ENCODE peak calls at places on chromosomes 6 and 20, in six cellular contexts. One of them, this sample, is unnamed.
A peak's percentile ranks its signal among the peaks of the same experiment; 100 is the strongest.

GRCh38 chr20:326645-327031 is 1.3 kb downstream of the SOX12 start:
- DNase-seq in fibroblast of mammary gland: no peak
- DNase-seq in fibroblast of the aortic adventitia: no peak
- DNase-seq in AG04450: no peak
- DNase-seq in PC-3: peak; percentile 37
- DNase-seq in Calu3: peak; percentile 33
- DNase-seq in this sample: no peak

GRCh38 chr20:51767867-51768758 is at the start of gene ATP9A:
- DNase-seq in fibroblast of mammary gland: no peak
- DNase-seq in fibroblast of the aortic adventitia: peak; percentile 27
- DNase-seq in AG04450: no peak
- DNase-seq in PC-3: peak; percentile 49
- DNase-seq in Calu3: peak; percentile 53
- DNase-seq in this sample: no peak

GRCh38 chr6:53581161-53581560 is 36.3 kb upstream of the GCLC start:
- DNase-seq in fibroblast of mammary gland: peak; percentile 90
- DNase-seq in fibroblast of the aortic adventitia: peak; percentile 57
- DNase-seq in AG04450: peak; percentile 15
- DNase-seq in PC-3: peak; percentile 14
- DNase-seq in Calu3: no peak
- DNase-seq in this sample: peak; percentile 4

GRCh38 chr20:15913661-15914060 is 659.6 kb downstream of the KIF16B start:
- DNase-seq in fibroblast of mammary gland: no peak
- DNase-seq in fibroblast of the aortic adventitia: no peak
- DNase-seq in AG04450: no peak
- DNase-seq in PC-3: peak; percentile 44
- DNase-seq in Calu3: no peak
- DNase-seq in this sample: no peak

GRCh38 chr6:63351995-63352586 is 32.3 kb upstream of the LGSN start:
- DNase-seq in fibroblast of mammary gland: peak; percentile 87
- DNase-seq in fibroblast of the aortic adventitia: peak; percentile 88
- DNase-seq in AG04450: peak; percentile 10
- DNase-seq in PC-3: peak; percentile 45
- DNase-seq in Calu3: no peak
- DNase-seq in this sample: peak; percentile 68

GRCh38 chr6:136696238-136696637 is 96.0 kb downstream of the MAP3K5 start:
- DNase-seq in fibroblast of mammary gland: peak; percentile 56
- DNase-seq in fibroblast of the aortic adventitia: no peak
- DNase-seq in AG04450: no peak
- DNase-seq in PC-3: no peak
- DNase-seq in Calu3: no peak
- DNase-seq in this sample: no peak

GRCh38 chr20:8050117-8050837 is 30.7 kb upstream of the TMX4 start:
- DNase-seq in fibroblast of mammary gland: no peak
- DNase-seq in fibroblast of the aortic adventitia: no peak
- DNase-seq in AG04450: no peak
- DNase-seq in PC-3: no peak
- DNase-seq in Calu3: no peak
- DNase-seq in this sample: no peak

GRCh38 chr6:7545509-7546369 is 4.3 kb downstream of the DSP start:
- DNase-seq in fibroblast of mammary gland: no peak
- DNase-seq in fibroblast of the aortic adventitia: no peak
- DNase-seq in AG04450: no peak
- DNase-seq in PC-3: no peak
- DNase-seq in Calu3: no peak
- DNase-seq in this sample: no peak

GRCh38 chr6:14108571-14109410 is 8.8 kb upstream of the CD83 start:
- DNase-seq in fibroblast of mammary gland: no peak
- DNase-seq in fibroblast of the aortic adventitia: no peak
- DNase-seq in AG04450: no peak
- DNase-seq in PC-3: no peak
- DNase-seq in Calu3: peak; percentile 1
- DNase-seq in this sample: no peak

GRCh38 chr20:33992145-33992922 is 1.4 kb upstream of the RALY start:
- DNase-seq in fibroblast of mammary gland: peak; percentile 41
- DNase-seq in fibroblast of the aortic adventitia: no peak
- DNase-seq in AG04450: no peak
- DNase-seq in PC-3: no peak
- DNase-seq in Calu3: no peak
- DNase-seq in this sample: peak; percentile 25

GRCh38 chr20:35663516-35663812 is 1.2 kb downstream of the CPNE1 start:
- DNase-seq in fibroblast of mammary gland: peak; percentile 43
- DNase-seq in fibroblast of the aortic adventitia: no peak
- DNase-seq in AG04450: no peak
- DNase-seq in PC-3: peak; percentile 47
- DNase-seq in Calu3: no peak
- DNase-seq in this sample: peak; percentile 3

GRCh38 chr6:47343631-47344421 is 34.1 kb upstream of the TNFRSF21 start:
- DNase-seq in fibroblast of mammary gland: no peak
- DNase-seq in fibroblast of the aortic adventitia: no peak
- DNase-seq in AG04450: no peak
- DNase-seq in PC-3: no peak
- DNase-seq in Calu3: peak; percentile 37
- DNase-seq in this sample: no peak

GRCh38 chr20:62197801-62198200 is 15.0 kb downstream of the MTG2 start:
- DNase-seq in fibroblast of mammary gland: no peak
- DNase-seq in fibroblast of the aortic adventitia: no peak
- DNase-seq in AG04450: no peak
- DNase-seq in PC-3: no peak
- DNase-seq in Calu3: no peak
- DNase-seq in this sample: no peak

GRCh38 chr6:87722831-87723726 is 21.0 kb upstream of the AKIRIN2 start:
- DNase-seq in fibroblast of mammary gland: peak; percentile 98
- DNase-seq in fibroblast of the aortic adventitia: peak; percentile 98
- DNase-seq in AG04450: peak; percentile 85
- DNase-seq in PC-3: peak; percentile 97
- DNase-seq in Calu3: peak; percentile 58
- DNase-seq in this sample: peak; percentile 97

GRCh38 chr20:51906049-51906448 is 103.7 kb upstream of the SALL4 start:
- DNase-seq in fibroblast of mammary gland: no peak
- DNase-seq in fibroblast of the aortic adventitia: no peak
- DNase-seq in AG04450: no peak
- DNase-seq in PC-3: no peak
- DNase-seq in Calu3: no peak
- DNase-seq in this sample: no peak

GRCh38 chr6:133961831-133962230 is 8.8 kb downstream of the TBPL1 start:
- DNase-seq in fibroblast of mammary gland: no peak
- DNase-seq in fibroblast of the aortic adventitia: no peak
- DNase-seq in AG04450: no peak
- DNase-seq in PC-3: no peak
- DNase-seq in Calu3: no peak
- DNase-seq in this sample: no peak

GRCh38 chr6:154166140-154166539 is 127.1 kb downstream of the OPRM1 start:
- DNase-seq in fibroblast of mammary gland: no peak
- DNase-seq in fibroblast of the aortic adventitia: no peak
- DNase-seq in AG04450: no peak
- DNase-seq in PC-3: peak; percentile 47
- DNase-seq in Calu3: no peak
- DNase-seq in this sample: no peak

GRCh38 chr20:10447028-10447427 is 11.9 kb downstream of the SLX4IP start:
- DNase-seq in fibroblast of mammary gland: peak; percentile 82
- DNase-seq in fibroblast of the aortic adventitia: peak; percentile 72
- DNase-seq in AG04450: peak; percentile 42
- DNase-seq in PC-3: peak; percentile 86
- DNase-seq in Calu3: peak; percentile 34
- DNase-seq in this sample: peak; percentile 40

GRCh38 chr20:33239979-33240736 is 4.4 kb downstream of the BPIFA1 start:
- DNase-seq in fibroblast of mammary gland: no peak
- DNase-seq in fibroblast of the aortic adventitia: no peak
- DNase-seq in AG04450: no peak
- DNase-seq in PC-3: no peak
- DNase-seq in Calu3: no peak
- DNase-seq in this sample: no peak

GRCh38 chr6:85255661-85256060 is 194.2 kb upstream of the NT5E start:
- DNase-seq in fibroblast of mammary gland: no peak
- DNase-seq in fibroblast of the aortic adventitia: no peak
- DNase-seq in AG04450: no peak
- DNase-seq in PC-3: no peak
- DNase-seq in Calu3: no peak
- DNase-seq in this sample: no peak

GRCh38 chr20:63957690-63958441 is 1.6 kb upstream of the UCKL1 start:
- DNase-seq in fibroblast of mammary gland: peak; percentile 65
- DNase-seq in fibroblast of the aortic adventitia: no peak
- DNase-seq in AG04450: no peak
- DNase-seq in PC-3: peak; percentile 50
- DNase-seq in Calu3: no peak
- DNase-seq in this sample: no peak

GRCh38 chr6:43096451-43097097 is 20.5 kb downstream of the PTK7 start:
- DNase-seq in fibroblast of mammary gland: peak; percentile 80
- DNase-seq in fibroblast of the aortic adventitia: peak; percentile 92
- DNase-seq in AG04450: no peak
- DNase-seq in PC-3: peak; percentile 94
- DNase-seq in Calu3: peak; percentile 82
- DNase-seq in this sample: peak; percentile 89

GRCh38 chr20:13995841-13996240 is 525 bp downstream of the MACROD2 start:
- DNase-seq in fibroblast of mammary gland: no peak
- DNase-seq in fibroblast of the aortic adventitia: no peak
- DNase-seq in AG04450: no peak
- DNase-seq in PC-3: peak; percentile 61
- DNase-seq in Calu3: peak; percentile 59
- DNase-seq in this sample: no peak

DNA sequence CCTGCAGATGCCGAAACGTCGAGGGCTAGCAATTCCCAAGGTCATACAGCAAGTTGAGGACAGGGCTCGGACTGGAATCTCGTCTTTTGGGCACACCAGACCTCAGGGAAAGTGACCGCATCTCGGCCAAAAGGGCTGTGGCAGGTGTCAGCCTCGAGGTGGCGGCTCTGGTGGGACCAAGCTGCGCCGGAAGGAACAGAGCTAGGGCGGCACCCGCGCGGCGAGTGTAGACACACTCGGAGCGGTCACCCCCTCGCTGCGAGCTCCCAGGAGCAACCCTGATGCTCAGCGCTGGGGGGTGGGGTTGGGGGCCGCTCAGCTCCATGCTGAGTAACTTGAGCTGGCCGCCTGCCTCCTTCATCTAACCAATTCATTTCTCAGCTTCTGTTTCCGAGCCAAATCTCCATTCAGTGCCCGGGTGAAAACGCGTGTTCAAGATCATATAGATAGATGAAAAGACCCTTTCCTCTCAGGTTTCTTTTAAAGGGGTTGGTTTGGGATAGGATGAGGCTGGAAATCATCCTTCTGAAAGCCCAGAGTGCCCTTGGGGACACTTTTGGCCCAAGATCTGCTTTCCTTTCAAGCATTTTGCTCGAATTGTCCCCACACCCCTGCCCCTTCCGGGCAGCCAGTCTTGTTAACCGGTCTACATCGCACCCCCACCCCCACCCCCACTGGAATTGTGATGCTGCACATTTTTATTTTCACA is 2.3 kb upstream of the TUBB2B start:
- DNase-seq in fibroblast of mammary gland: no peak
- DNase-seq in fibroblast of the aortic adventitia: peak; percentile 19
- DNase-seq in AG04450: no peak
- DNase-seq in PC-3: no peak
- DNase-seq in Calu3: no peak
- DNase-seq in this sample: no peak
- TF ChIP-seq CTCF in fibroblast of mammary gland: no peak
- TF ChIP-seq CTCF in fibroblast of the aortic adventitia: no peak
- TF ChIP-seq CTCF in AG04450: no peak
- TF ChIP-seq CTCF in PC-3: no peak
- TF ChIP-seq CTCF in Calu3: no peak
- TF ChIP-seq CTCF in this sample: no peak

DNA sequence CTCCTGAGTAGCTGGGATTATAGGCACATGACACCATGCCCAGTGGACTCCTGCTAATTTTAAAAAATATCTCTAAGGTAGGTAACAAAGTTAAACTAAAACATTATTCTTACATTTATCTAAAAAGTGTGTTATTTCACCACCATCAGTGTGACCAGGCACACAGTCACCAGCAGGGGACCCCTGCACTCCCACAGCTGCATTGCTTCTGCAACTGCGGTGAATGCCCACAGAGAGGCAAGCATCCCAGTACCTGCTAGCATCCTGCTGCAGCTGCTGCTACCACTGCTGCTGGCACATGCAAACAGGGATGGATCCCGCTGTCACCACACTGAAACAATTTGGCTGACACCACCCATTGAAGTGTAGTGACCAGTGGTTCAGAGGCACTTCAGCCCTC is 21.9 kb upstream of the EPB41L2 start:
- DNase-seq in fibroblast of mammary gland: no peak
- DNase-seq in fibroblast of the aortic adventitia: no peak
- DNase-seq in AG04450: no peak
- DNase-seq in PC-3: no peak
- DNase-seq in Calu3: no peak
- DNase-seq in this sample: no peak
- TF ChIP-seq CTCF in fibroblast of mammary gland: no peak
- TF ChIP-seq CTCF in fibroblast of the aortic adventitia: no peak
- TF ChIP-seq CTCF in AG04450: peak; percentile 21
- TF ChIP-seq CTCF in PC-3: no peak
- TF ChIP-seq CTCF in Calu3: peak; percentile 15
- TF ChIP-seq CTCF in this sample: peak; percentile 38

DNA sequence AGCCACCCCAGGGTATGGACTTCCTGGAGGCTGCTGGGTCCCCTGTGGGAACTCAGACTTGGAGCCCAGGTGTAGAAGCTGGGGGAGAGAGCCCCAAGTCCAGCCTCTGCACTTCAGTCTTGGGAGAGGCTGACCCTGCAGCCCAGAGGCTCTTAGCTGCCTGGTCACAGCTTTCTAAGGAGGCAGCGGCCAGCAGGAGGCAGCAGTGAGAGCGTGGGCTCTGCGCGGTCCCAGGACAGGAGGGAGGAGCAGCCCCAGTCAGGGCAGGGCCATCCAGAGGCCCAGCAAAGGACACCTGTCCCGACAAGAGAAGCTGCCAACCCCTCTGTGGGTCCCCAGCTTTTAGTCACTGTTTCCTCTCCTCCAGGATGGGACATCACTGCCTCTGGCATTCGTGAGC is 9.4 kb downstream of the TREML2 start:
- DNase-seq in fibroblast of mammary gland: peak; percentile 20
- DNase-seq in fibroblast of the aortic adventitia: peak; percentile 7
- DNase-seq in AG04450: no peak
- DNase-seq in PC-3: peak; percentile 44
- DNase-seq in Calu3: peak; percentile 72
- DNase-seq in this sample: no peak
- TF ChIP-seq CTCF in fibroblast of mammary gland: peak; percentile 46
- TF ChIP-seq CTCF in fibroblast of the aortic adventitia: peak; percentile 39
- TF ChIP-seq CTCF in AG04450: peak; percentile 21
- TF ChIP-seq CTCF in PC-3: peak; percentile 57
- TF ChIP-seq CTCF in Calu3: peak; percentile 69
- TF ChIP-seq CTCF in this sample: peak; percentile 77

DNA sequence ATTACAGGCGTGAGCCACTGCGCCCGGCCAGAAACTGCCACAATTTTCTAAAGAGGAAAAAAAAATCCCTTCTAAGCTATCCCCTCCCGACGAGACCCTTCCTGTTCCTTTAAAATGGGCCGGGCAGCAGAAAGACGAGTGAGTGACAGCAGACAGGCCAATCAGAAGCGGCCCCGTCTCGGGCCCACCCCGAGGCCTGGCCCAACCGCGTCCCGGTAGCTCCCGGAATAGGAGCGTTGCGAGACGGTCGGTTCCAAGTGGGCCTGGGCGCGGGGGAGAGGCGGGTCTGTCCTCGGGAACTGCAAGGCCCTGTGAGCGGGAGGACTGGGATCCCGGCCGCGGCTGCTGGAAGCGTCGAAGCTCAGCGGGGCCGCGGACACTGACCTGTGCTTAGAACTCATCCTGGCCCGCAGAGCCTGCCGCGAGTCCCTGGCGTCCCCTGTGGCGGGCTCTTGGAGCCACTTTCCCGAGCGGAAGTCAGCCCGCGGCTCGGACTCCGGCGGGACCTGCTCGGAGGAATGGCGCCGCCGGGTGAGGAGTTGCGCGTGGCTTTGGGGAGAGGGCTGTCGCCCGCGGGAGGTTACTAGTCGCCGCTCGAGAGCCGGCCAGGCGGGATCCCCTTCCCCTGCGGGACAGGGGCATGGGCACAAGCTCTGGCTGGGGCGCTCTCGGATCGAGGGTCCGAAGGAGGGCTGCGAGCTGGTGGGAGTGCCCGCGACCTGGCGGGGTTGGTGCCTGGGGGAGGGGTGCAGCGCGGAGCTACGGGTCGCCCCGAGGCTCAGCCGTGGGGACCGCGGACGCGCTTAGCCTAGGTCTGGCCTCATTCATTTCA is at the start of the genes MROH8 and RPN2:
- DNase-seq in fibroblast of mammary gland: peak; percentile 96
- DNase-seq in fibroblast of the aortic adventitia: peak; percentile 98
- DNase-seq in AG04450: peak; percentile 97
- DNase-seq in PC-3: peak; percentile 96
- DNase-seq in Calu3: peak; percentile 100
- DNase-seq in this sample: peak; percentile 98
- TF ChIP-seq CTCF in fibroblast of mammary gland: no peak
- TF ChIP-seq CTCF in fibroblast of the aortic adventitia: no peak
- TF ChIP-seq CTCF in AG04450: no peak
- TF ChIP-seq CTCF in PC-3: no peak
- TF ChIP-seq CTCF in Calu3: no peak
- TF ChIP-seq CTCF in this sample: peak; percentile 23

This sample was measured in HFFc6.